ENCODE peak calls at places on chromosomes 6 and 20, in seven cellular contexts. One of them, this sample, is unnamed.
A peak's percentile ranks its signal among the peaks of the same experiment; 100 is the strongest.

GRCh38 chr20:49690899-49691620 is 22.6 kb downstream of the B4GALT5 start:
- DNase-seq in AG10803: no peak
- DNase-seq in stimulated activated CD8-positive, alpha-beta memory T cell treated with anti-CD3 and anti-CD28 coated beads, Interleukin-7, amount 100 ng/mL, for 4 hours: no peak
- DNase-seq in endothelial cell: no peak
- DNase-seq in fibroblast of mammary gland: peak; percentile 67
- DNase-seq in activated T-helper 1 cell treated with Interleukin-2 at 50 U/mL for 16 hours: no peak
- DNase-seq in non-pigmented ciliary epithelial cell: peak; percentile 44
- DNase-seq in this sample: peak; percentile 41

GRCh38 chr6:24431045-24431451 is 28.3 kb downstream of the MRS2 start:
- DNase-seq in non-pigmented ciliary epithelial cell: no peak
- DNase-seq in fibroblast of mammary gland: peak; percentile 64
- DNase-seq in AG10803: peak; percentile 47
- DNase-seq in activated T-helper 1 cell treated with Interleukin-2 at 50 U/mL for 16 hours: no peak
- DNase-seq in endothelial cell: peak; percentile 50
- DNase-seq in stimulated activated CD8-positive, alpha-beta memory T cell treated with anti-CD3 and anti-CD28 coated beads, Interleukin-7, amount 100 ng/mL, for 4 hours: no peak
- DNase-seq in this sample: no peak

GRCh38 chr6:106077170-106077569 is 9.0 kb upstream of the PRDM1 start:
- DNase-seq in non-pigmented ciliary epithelial cell: no peak
- DNase-seq in endothelial cell: no peak
- DNase-seq in activated T-helper 1 cell treated with Interleukin-2 at 50 U/mL for 16 hours: no peak
- DNase-seq in AG10803: no peak
- DNase-seq in fibroblast of mammary gland: no peak
- DNase-seq in stimulated activated CD8-positive, alpha-beta memory T cell treated with anti-CD3 and anti-CD28 coated beads, Interleukin-7, amount 100 ng/mL, for 4 hours: no peak
- DNase-seq in this sample: no peak

GRCh38 chr6:42210551-42210950 is 7.1 kb downstream of the MRPS10 start:
- DNase-seq in AG10803: no peak
- DNase-seq in non-pigmented ciliary epithelial cell: no peak
- DNase-seq in activated T-helper 1 cell treated with Interleukin-2 at 50 U/mL for 16 hours: no peak
- DNase-seq in endothelial cell: no peak
- DNase-seq in stimulated activated CD8-positive, alpha-beta memory T cell treated with anti-CD3 and anti-CD28 coated beads, Interleukin-7, amount 100 ng/mL, for 4 hours: no peak
- DNase-seq in fibroblast of mammary gland: peak; percentile 49
- DNase-seq in this sample: no peak

GRCh38 chr6:160300076-160300695 is 41.6 kb upstream of the SLC22A2 start:
- DNase-seq in fibroblast of mammary gland: no peak
- DNase-seq in stimulated activated CD8-positive, alpha-beta memory T cell treated with anti-CD3 and anti-CD28 coated beads, Interleukin-7, amount 100 ng/mL, for 4 hours: no peak
- DNase-seq in AG10803: no peak
- DNase-seq in non-pigmented ciliary epithelial cell: no peak
- DNase-seq in endothelial cell: no peak
- DNase-seq in activated T-helper 1 cell treated with Interleukin-2 at 50 U/mL for 16 hours: no peak
- DNase-seq in this sample: no peak

GRCh38 chr6:170464080-170464479 is 89.0 kb downstream of the PSMB1 start:
- DNase-seq in fibroblast of mammary gland: no peak
- DNase-seq in endothelial cell: no peak
- DNase-seq in activated T-helper 1 cell treated with Interleukin-2 at 50 U/mL for 16 hours: no peak
- DNase-seq in non-pigmented ciliary epithelial cell: no peak
- DNase-seq in stimulated activated CD8-positive, alpha-beta memory T cell treated with anti-CD3 and anti-CD28 coated beads, Interleukin-7, amount 100 ng/mL, for 4 hours: no peak
- DNase-seq in AG10803: no peak
- DNase-seq in this sample: no peak

GRCh38 chr20:1664911-1665310 is 7.3 kb upstream of the SIRPG start:
- DNase-seq in AG10803: no peak
- DNase-seq in fibroblast of mammary gland: no peak
- DNase-seq in endothelial cell: no peak
- DNase-seq in non-pigmented ciliary epithelial cell: no peak
- DNase-seq in activated T-helper 1 cell treated with Interleukin-2 at 50 U/mL for 16 hours: peak; percentile 40
- DNase-seq in stimulated activated CD8-positive, alpha-beta memory T cell treated with anti-CD3 and anti-CD28 coated beads, Interleukin-7, amount 100 ng/mL, for 4 hours: peak; percentile 51
- DNase-seq in this sample: no peak

GRCh38 chr20:8951136-8951535 is 117.8 kb upstream of the PLCB4 start:
- DNase-seq in AG10803: no peak
- DNase-seq in activated T-helper 1 cell treated with Interleukin-2 at 50 U/mL for 16 hours: no peak
- DNase-seq in fibroblast of mammary gland: no peak
- DNase-seq in non-pigmented ciliary epithelial cell: no peak
- DNase-seq in stimulated activated CD8-positive, alpha-beta memory T cell treated with anti-CD3 and anti-CD28 coated beads, Interleukin-7, amount 100 ng/mL, for 4 hours: no peak
- DNase-seq in endothelial cell: no peak
- DNase-seq in this sample: no peak

GRCh38 chr6:78523622-78524021 is 343.7 kb upstream of the IRAK1BP1 start:
- DNase-seq in activated T-helper 1 cell treated with Interleukin-2 at 50 U/mL for 16 hours: no peak
- DNase-seq in stimulated activated CD8-positive, alpha-beta memory T cell treated with anti-CD3 and anti-CD28 coated beads, Interleukin-7, amount 100 ng/mL, for 4 hours: no peak
- DNase-seq in AG10803: no peak
- DNase-seq in non-pigmented ciliary epithelial cell: no peak
- DNase-seq in endothelial cell: no peak
- DNase-seq in fibroblast of mammary gland: no peak
- DNase-seq in this sample: no peak

GRCh38 chr6:100084301-100085161 is 90.5 kb upstream of the MCHR2 start:
- DNase-seq in endothelial cell: no peak
- DNase-seq in activated T-helper 1 cell treated with Interleukin-2 at 50 U/mL for 16 hours: no peak
- DNase-seq in stimulated activated CD8-positive, alpha-beta memory T cell treated with anti-CD3 and anti-CD28 coated beads, Interleukin-7, amount 100 ng/mL, for 4 hours: no peak
- DNase-seq in AG10803: peak; percentile 92
- DNase-seq in fibroblast of mammary gland: peak; percentile 48
- DNase-seq in non-pigmented ciliary epithelial cell: no peak
- DNase-seq in this sample: no peak

GRCh38 chr6:53497905-53498304 is 47.0 kb downstream of the GCLC start:
- DNase-seq in AG10803: no peak
- DNase-seq in non-pigmented ciliary epithelial cell: no peak
- DNase-seq in endothelial cell: no peak
- DNase-seq in activated T-helper 1 cell treated with Interleukin-2 at 50 U/mL for 16 hours: no peak
- DNase-seq in fibroblast of mammary gland: no peak
- DNase-seq in stimulated activated CD8-positive, alpha-beta memory T cell treated with anti-CD3 and anti-CD28 coated beads, Interleukin-7, amount 100 ng/mL, for 4 hours: no peak
- DNase-seq in this sample: no peak

GRCh38 chr6:106448000-106448426 is 87.5 kb downstream of the CRYBG1 start:
- DNase-seq in stimulated activated CD8-positive, alpha-beta memory T cell treated with anti-CD3 and anti-CD28 coated beads, Interleukin-7, amount 100 ng/mL, for 4 hours: peak; percentile 1
- DNase-seq in activated T-helper 1 cell treated with Interleukin-2 at 50 U/mL for 16 hours: peak; percentile 2
- DNase-seq in AG10803: no peak
- DNase-seq in non-pigmented ciliary epithelial cell: no peak
- DNase-seq in endothelial cell: no peak
- DNase-seq in fibroblast of mammary gland: no peak
- DNase-seq in this sample: no peak

GRCh38 chr20:24762791-24763350 is 186.2 kb upstream of the CST7 start:
- DNase-seq in endothelial cell: no peak
- DNase-seq in fibroblast of mammary gland: no peak
- DNase-seq in AG10803: no peak
- DNase-seq in stimulated activated CD8-positive, alpha-beta memory T cell treated with anti-CD3 and anti-CD28 coated beads, Interleukin-7, amount 100 ng/mL, for 4 hours: no peak
- DNase-seq in non-pigmented ciliary epithelial cell: no peak
- DNase-seq in activated T-helper 1 cell treated with Interleukin-2 at 50 U/mL for 16 hours: no peak
- DNase-seq in this sample: no peak

GRCh38 chr6:15672291-15672690 is 9.5 kb upstream of the DTNBP1 start:
- DNase-seq in endothelial cell: no peak
- DNase-seq in fibroblast of mammary gland: no peak
- DNase-seq in AG10803: no peak
- DNase-seq in activated T-helper 1 cell treated with Interleukin-2 at 50 U/mL for 16 hours: no peak
- DNase-seq in stimulated activated CD8-positive, alpha-beta memory T cell treated with anti-CD3 and anti-CD28 coated beads, Interleukin-7, amount 100 ng/mL, for 4 hours: no peak
- DNase-seq in non-pigmented ciliary epithelial cell: no peak
- DNase-seq in this sample: no peak

GRCh38 chr20:36150847-36151539 is 3.5 kb upstream of the EPB41L1 start:
- DNase-seq in fibroblast of mammary gland: no peak
- DNase-seq in non-pigmented ciliary epithelial cell: no peak
- DNase-seq in AG10803: no peak
- DNase-seq in stimulated activated CD8-positive, alpha-beta memory T cell treated with anti-CD3 and anti-CD28 coated beads, Interleukin-7, amount 100 ng/mL, for 4 hours: no peak
- DNase-seq in endothelial cell: no peak
- DNase-seq in activated T-helper 1 cell treated with Interleukin-2 at 50 U/mL for 16 hours: no peak
- DNase-seq in this sample: no peak

GRCh38 chr20:4813076-4813838 is 91.5 kb downstream of the PRND start:
- DNase-seq in activated T-helper 1 cell treated with Interleukin-2 at 50 U/mL for 16 hours: no peak
- DNase-seq in endothelial cell: no peak
- DNase-seq in AG10803: no peak
- DNase-seq in stimulated activated CD8-positive, alpha-beta memory T cell treated with anti-CD3 and anti-CD28 coated beads, Interleukin-7, amount 100 ng/mL, for 4 hours: no peak
- DNase-seq in fibroblast of mammary gland: no peak
- DNase-seq in non-pigmented ciliary epithelial cell: no peak
- DNase-seq in this sample: no peak

GRCh38 chr20:56809668-56810067 is 180.6 kb downstream of the TFAP2C start:
- DNase-seq in stimulated activated CD8-positive, alpha-beta memory T cell treated with anti-CD3 and anti-CD28 coated beads, Interleukin-7, amount 100 ng/mL, for 4 hours: no peak
- DNase-seq in activated T-helper 1 cell treated with Interleukin-2 at 50 U/mL for 16 hours: no peak
- DNase-seq in non-pigmented ciliary epithelial cell: no peak
- DNase-seq in endothelial cell: no peak
- DNase-seq in fibroblast of mammary gland: no peak
- DNase-seq in AG10803: no peak
- DNase-seq in this sample: no peak

GRCh38 chr20:4545526-4545925 is 176.2 kb upstream of the PRND start:
- DNase-seq in fibroblast of mammary gland: peak; percentile 61
- DNase-seq in activated T-helper 1 cell treated with Interleukin-2 at 50 U/mL for 16 hours: no peak
- DNase-seq in non-pigmented ciliary epithelial cell: peak; percentile 83
- DNase-seq in stimulated activated CD8-positive, alpha-beta memory T cell treated with anti-CD3 and anti-CD28 coated beads, Interleukin-7, amount 100 ng/mL, for 4 hours: no peak
- DNase-seq in AG10803: peak; percentile 97
- DNase-seq in endothelial cell: no peak
- DNase-seq in this sample: no peak

GRCh38 chr6:79301290-79301689 is 66.8 kb upstream of the HMGN3 start:
- DNase-seq in fibroblast of mammary gland: no peak
- DNase-seq in AG10803: no peak
- DNase-seq in non-pigmented ciliary epithelial cell: no peak
- DNase-seq in activated T-helper 1 cell treated with Interleukin-2 at 50 U/mL for 16 hours: no peak
- DNase-seq in endothelial cell: no peak
- DNase-seq in stimulated activated CD8-positive, alpha-beta memory T cell treated with anti-CD3 and anti-CD28 coated beads, Interleukin-7, amount 100 ng/mL, for 4 hours: no peak
- DNase-seq in this sample: no peak

GRCh38 chr6:151263967-151264366 is 24.2 kb downstream of the AKAP12 start:
- DNase-seq in activated T-helper 1 cell treated with Interleukin-2 at 50 U/mL for 16 hours: no peak
- DNase-seq in stimulated activated CD8-positive, alpha-beta memory T cell treated with anti-CD3 and anti-CD28 coated beads, Interleukin-7, amount 100 ng/mL, for 4 hours: no peak
- DNase-seq in non-pigmented ciliary epithelial cell: no peak
- DNase-seq in AG10803: peak; percentile 32
- DNase-seq in endothelial cell: no peak
- DNase-seq in fibroblast of mammary gland: peak; percentile 45
- DNase-seq in this sample: no peak

GRCh38 chr6:53144802-53145201 is 3.8 kb downstream of the GCM1 start:
- DNase-seq in activated T-helper 1 cell treated with Interleukin-2 at 50 U/mL for 16 hours: no peak
- DNase-seq in stimulated activated CD8-positive, alpha-beta memory T cell treated with anti-CD3 and anti-CD28 coated beads, Interleukin-7, amount 100 ng/mL, for 4 hours: no peak
- DNase-seq in non-pigmented ciliary epithelial cell: no peak
- DNase-seq in fibroblast of mammary gland: no peak
- DNase-seq in endothelial cell: no peak
- DNase-seq in AG10803: no peak
- DNase-seq in this sample: no peak

GRCh38 chr6:107970255-107970654 is 12.2 kb upstream of the SEC63 start:
- DNase-seq in non-pigmented ciliary epithelial cell: no peak
- DNase-seq in AG10803: no peak
- DNase-seq in stimulated activated CD8-positive, alpha-beta memory T cell treated with anti-CD3 and anti-CD28 coated beads, Interleukin-7, amount 100 ng/mL, for 4 hours: no peak
- DNase-seq in activated T-helper 1 cell treated with Interleukin-2 at 50 U/mL for 16 hours: no peak
- DNase-seq in fibroblast of mammary gland: no peak
- DNase-seq in endothelial cell: no peak
- DNase-seq in this sample: no peak

GRCh38 chr6:81003156-81003555 is 749.3 kb downstream of the TENT5A start:
- DNase-seq in fibroblast of mammary gland: peak; percentile 28
- DNase-seq in stimulated activated CD8-positive, alpha-beta memory T cell treated with anti-CD3 and anti-CD28 coated beads, Interleukin-7, amount 100 ng/mL, for 4 hours: no peak
- DNase-seq in AG10803: peak; percentile 15
- DNase-seq in activated T-helper 1 cell treated with Interleukin-2 at 50 U/mL for 16 hours: no peak
- DNase-seq in endothelial cell: no peak
- DNase-seq in non-pigmented ciliary epithelial cell: peak; percentile 19
- DNase-seq in this sample: no peak

GRCh38 chr20:9028419-9028818 is 40.5 kb upstream of the PLCB4 start:
- DNase-seq in endothelial cell: no peak
- DNase-seq in non-pigmented ciliary epithelial cell: no peak
- DNase-seq in fibroblast of mammary gland: peak; percentile 83
- DNase-seq in activated T-helper 1 cell treated with Interleukin-2 at 50 U/mL for 16 hours: no peak
- DNase-seq in stimulated activated CD8-positive, alpha-beta memory T cell treated with anti-CD3 and anti-CD28 coated beads, Interleukin-7, amount 100 ng/mL, for 4 hours: no peak
- DNase-seq in AG10803: no peak
- DNase-seq in this sample: no peak

GRCh38 chr6:145904391-145904790 is 59.8 kb downstream of the SHPRH start:
- DNase-seq in AG10803: no peak
- DNase-seq in stimulated activated CD8-positive, alpha-beta memory T cell treated with anti-CD3 and anti-CD28 coated beads, Interleukin-7, amount 100 ng/mL, for 4 hours: no peak
- DNase-seq in endothelial cell: no peak
- DNase-seq in activated T-helper 1 cell treated with Interleukin-2 at 50 U/mL for 16 hours: no peak
- DNase-seq in fibroblast of mammary gland: no peak
- DNase-seq in non-pigmented ciliary epithelial cell: no peak
- DNase-seq in this sample: no peak

GRCh38 chr6:43715056-43715788 is 27.6 kb upstream of the MRPS18A start:
- DNase-seq in stimulated activated CD8-positive, alpha-beta memory T cell treated with anti-CD3 and anti-CD28 coated beads, Interleukin-7, amount 100 ng/mL, for 4 hours: no peak
- DNase-seq in non-pigmented ciliary epithelial cell: no peak
- DNase-seq in AG10803: no peak
- DNase-seq in endothelial cell: no peak
- DNase-seq in fibroblast of mammary gland: no peak
- DNase-seq in activated T-helper 1 cell treated with Interleukin-2 at 50 U/mL for 16 hours: no peak
- DNase-seq in this sample: no peak

GRCh38 chr6:137020771-137021170 is 24.0 kb downstream of the IL20RA start:
- DNase-seq in non-pigmented ciliary epithelial cell: no peak
- DNase-seq in AG10803: no peak
- DNase-seq in endothelial cell: no peak
- DNase-seq in activated T-helper 1 cell treated with Interleukin-2 at 50 U/mL for 16 hours: no peak
- DNase-seq in stimulated activated CD8-positive, alpha-beta memory T cell treated with anti-CD3 and anti-CD28 coated beads, Interleukin-7, amount 100 ng/mL, for 4 hours: no peak
- DNase-seq in fibroblast of mammary gland: no peak
- DNase-seq in this sample: no peak

GRCh38 chr20:60055740-60056139 is 97.5 kb downstream of the CDH26 start:
- DNase-seq in fibroblast of mammary gland: peak; percentile 25
- DNase-seq in AG10803: peak; percentile 34
- DNase-seq in activated T-helper 1 cell treated with Interleukin-2 at 50 U/mL for 16 hours: peak; percentile 19
- DNase-seq in non-pigmented ciliary epithelial cell: no peak
- DNase-seq in stimulated activated CD8-positive, alpha-beta memory T cell treated with anti-CD3 and anti-CD28 coated beads, Interleukin-7, amount 100 ng/mL, for 4 hours: peak; percentile 30
- DNase-seq in endothelial cell: no peak
- DNase-seq in this sample: no peak

GRCh38 chr20:47360207-47360488 is 3.6 kb upstream of the ZMYND8 start:
- DNase-seq in non-pigmented ciliary epithelial cell: no peak
- DNase-seq in fibroblast of mammary gland: peak; percentile 84
- DNase-seq in endothelial cell: no peak
- DNase-seq in activated T-helper 1 cell treated with Interleukin-2 at 50 U/mL for 16 hours: no peak
- DNase-seq in AG10803: peak; percentile 77
- DNase-seq in stimulated activated CD8-positive, alpha-beta memory T cell treated with anti-CD3 and anti-CD28 coated beads, Interleukin-7, amount 100 ng/mL, for 4 hours: no peak
- DNase-seq in this sample: peak; percentile 66

GRCh38 chr20:37567671-37568588 is 40.3 kb upstream of the BLCAP start:
- DNase-seq in AG10803: no peak
- DNase-seq in stimulated activated CD8-positive, alpha-beta memory T cell treated with anti-CD3 and anti-CD28 coated beads, Interleukin-7, amount 100 ng/mL, for 4 hours: no peak
- DNase-seq in endothelial cell: no peak
- DNase-seq in fibroblast of mammary gland: no peak
- DNase-seq in activated T-helper 1 cell treated with Interleukin-2 at 50 U/mL for 16 hours: no peak
- DNase-seq in non-pigmented ciliary epithelial cell: no peak
- DNase-seq in this sample: no peak